ENCODE peak calls at places on chromosomes 5 and 9, in four cellular contexts. One of them, this sample, is unnamed.

GRCh38 chr9:121884057-121884512 is 209.0 kb downstream of the TTLL11 start:
- DNase-seq in AG09309: no peak
- DNase-seq in BE2C: no peak
- DNase-seq in omental fat pad: no peak
- DNase-seq in this sample: no peak

GRCh38 chr5:124468671-124469411 is 277.6 kb downstream of the ZNF608 start:
- DNase-seq in AG09309: no peak
- DNase-seq in BE2C: no peak
- DNase-seq in omental fat pad: no peak
- DNase-seq in this sample: no peak

GRCh38 chr5:169742773-169743296 is 105.8 kb downstream of the DOCK2 start:
- DNase-seq in AG09309: peak
- DNase-seq in BE2C: no peak
- DNase-seq in omental fat pad: no peak
- DNase-seq in this sample: no peak

GRCh38 chr5:122683631-122684030 is 91.2 kb upstream of the SNX2 start:
- DNase-seq in AG09309: no peak
- DNase-seq in BE2C: no peak
- DNase-seq in omental fat pad: no peak
- DNase-seq in this sample: no peak

GRCh38 chr9:19162956-19163355 is 35.7 kb upstream of the PLIN2 start:
- DNase-seq in AG09309: no peak
- DNase-seq in BE2C: no peak
- DNase-seq in omental fat pad: no peak
- DNase-seq in this sample: no peak

GRCh38 chr5:43602456-43602817 is 543 bp upstream of the NNT start:
- DNase-seq in AG09309: peak
- DNase-seq in BE2C: peak
- DNase-seq in omental fat pad: no peak
- DNase-seq in this sample: no peak

GRCh38 chr9:115941561-115942315 is 211.9 kb upstream of the PAPPA start:
- DNase-seq in AG09309: no peak
- DNase-seq in BE2C: no peak
- DNase-seq in omental fat pad: no peak
- DNase-seq in this sample: no peak

GRCh38 chr9:137267933-137268355 is 9.6 kb upstream of the TOR4A start:
- DNase-seq in AG09309: no peak
- DNase-seq in BE2C: no peak
- DNase-seq in omental fat pad: no peak
- DNase-seq in this sample: no peak

GRCh38 chr5:20610650-20611049 is 622.6 kb upstream of the CDH18 start:
- DNase-seq in AG09309: no peak
- DNase-seq in BE2C: no peak
- DNase-seq in omental fat pad: no peak
- DNase-seq in this sample: no peak

GRCh38 chr9:81613002-81613750 is 76.2 kb downstream of the TLE1 start:
- DNase-seq in AG09309: peak
- DNase-seq in BE2C: peak
- DNase-seq in omental fat pad: no peak
- DNase-seq in this sample: no peak

GRCh38 chr5:31921852-31922305 is 252.2 kb downstream of the GOLPH3 start:
- DNase-seq in AG09309: no peak
- DNase-seq in BE2C: no peak
- DNase-seq in omental fat pad: no peak
- DNase-seq in this sample: no peak

GRCh38 chr9:93958875-93959682 is 3.9 kb upstream of the BARX1 start:
- DNase-seq in AG09309: no peak
- DNase-seq in BE2C: no peak
- DNase-seq in omental fat pad: no peak
- DNase-seq in this sample: peak

GRCh38 chr5:44860267-44860666 is 51.5 kb downstream of the MRPS30 start:
- DNase-seq in AG09309: no peak
- DNase-seq in BE2C: no peak
- DNase-seq in omental fat pad: no peak
- DNase-seq in this sample: no peak

GRCh38 chr5:28766565-28767158 is 1728.3 kb upstream of the CDH9 start:
- DNase-seq in AG09309: peak
- DNase-seq in BE2C: peak
- DNase-seq in omental fat pad: no peak
- DNase-seq in this sample: no peak

GRCh38 chr5:58294598-58295298 is 165.1 kb downstream of the PLK2 start:
- DNase-seq in AG09309: no peak
- DNase-seq in BE2C: no peak
- DNase-seq in omental fat pad: no peak
- DNase-seq in this sample: no peak

GRCh38 chr9:116124472-116125040 is 29.0 kb upstream of the PAPPA start:
- DNase-seq in AG09309: no peak
- DNase-seq in BE2C: no peak
- DNase-seq in omental fat pad: no peak
- DNase-seq in this sample: no peak

GRCh38 chr5:102762095-102762534 is 7.0 kb downstream of the PAM start:
- DNase-seq in AG09309: no peak
- DNase-seq in BE2C: no peak
- DNase-seq in omental fat pad: no peak
- DNase-seq in this sample: no peak

GRCh38 chr9:84862786-84863185 is 193.3 kb downstream of the NTRK2 start:
- DNase-seq in AG09309: no peak
- DNase-seq in BE2C: no peak
- DNase-seq in omental fat pad: no peak
- DNase-seq in this sample: no peak

GRCh38 chr5:101829255-101829654 is 466.8 kb downstream of the SLCO4C1 start:
- DNase-seq in AG09309: no peak
- DNase-seq in BE2C: no peak
- DNase-seq in omental fat pad: no peak
- DNase-seq in this sample: no peak

GRCh38 chr5:80170117-80170535 is 85.7 kb downstream of the SERINC5 start:
- DNase-seq in AG09309: no peak
- DNase-seq in BE2C: peak
- DNase-seq in omental fat pad: no peak
- DNase-seq in this sample: no peak

GRCh38 chr5:40939753-40940152 is 30.5 kb downstream of the C7 start:
- DNase-seq in AG09309: no peak
- DNase-seq in BE2C: no peak
- DNase-seq in omental fat pad: no peak
- DNase-seq in this sample: no peak

GRCh38 chr9:106528158-106528557 is 334.8 kb upstream of the ZNF462 start:
- DNase-seq in AG09309: no peak
- DNase-seq in BE2C: no peak
- DNase-seq in omental fat pad: no peak
- DNase-seq in this sample: no peak

GRCh38 chr9:130680836-130681768 is 12.5 kb upstream of the EXOSC2 start:
- DNase-seq in AG09309: peak
- DNase-seq in BE2C: peak
- DNase-seq in omental fat pad: peak
- DNase-seq in this sample: peak

GRCh38 chr9:89887286-89887685 is 282.5 kb downstream of the GADD45G start:
- DNase-seq in AG09309: no peak
- DNase-seq in BE2C: no peak
- DNase-seq in omental fat pad: no peak
- DNase-seq in this sample: no peak

GRCh38 chr5:132411382-132411925 is 41.9 kb downstream of the SLC22A5 start:
- DNase-seq in AG09309: no peak
- DNase-seq in BE2C: no peak
- DNase-seq in omental fat pad: no peak
- DNase-seq in this sample: no peak

GRCh38 chr5:111781200-111781599 is 24.2 kb upstream of the NREP start:
- DNase-seq in AG09309: no peak
- DNase-seq in BE2C: peak
- DNase-seq in omental fat pad: no peak
- DNase-seq in this sample: no peak

GRCh38 chr5:134142088-134142487 is 27.6 kb downstream of the TCF7 start:
- DNase-seq in AG09309: no peak
- DNase-seq in BE2C: no peak
- DNase-seq in omental fat pad: no peak
- DNase-seq in this sample: peak

GRCh38 chr5:83927140-83927733 is 206.6 kb upstream of the HAPLN1 start:
- DNase-seq in AG09309: no peak
- DNase-seq in BE2C: peak
- DNase-seq in omental fat pad: peak
- DNase-seq in this sample: no peak

GRCh38 chr9:36136894-36137391 is 410 bp downstream of the GLIPR2 start:
- DNase-seq in AG09309: no peak
- DNase-seq in BE2C: peak
- DNase-seq in omental fat pad: no peak
- DNase-seq in this sample: no peak

GRCh38 chr9:70392850-70393249 is 21.6 kb downstream of the KLF9 start:
- DNase-seq in AG09309: no peak
- DNase-seq in BE2C: no peak
- DNase-seq in omental fat pad: no peak
- DNase-seq in this sample: no peak

GRCh38 chr9:70389188-70389587 is 25.3 kb downstream of the KLF9 start:
- DNase-seq in AG09309: no peak
- DNase-seq in BE2C: no peak
- DNase-seq in omental fat pad: no peak
- DNase-seq in this sample: no peak

GRCh38 chr9:70389642-70390266 is 24.7 kb downstream of the KLF9 start:
- DNase-seq in AG09309: no peak
- DNase-seq in BE2C: no peak
- DNase-seq in omental fat pad: no peak
- DNase-seq in this sample: no peak

GRCh38 chr9:70390922-70391321 is 23.5 kb downstream of the KLF9 start:
- DNase-seq in AG09309: no peak
- DNase-seq in BE2C: no peak
- DNase-seq in omental fat pad: no peak
- DNase-seq in this sample: no peak

GRCh38 chr9:70392189-70392588 is 22.3 kb downstream of the KLF9 start:
- DNase-seq in AG09309: no peak
- DNase-seq in BE2C: peak
- DNase-seq in omental fat pad: no peak
- DNase-seq in this sample: no peak
- TF ChIP-seq CTCF in AG09309: peak
- TF ChIP-seq CTCF in BE2C: peak
- TF ChIP-seq CTCF in omental fat pad: no peak
- TF ChIP-seq CTCF in this sample: no peak

GRCh38 chr5:33594006-33594405 is 153.2 kb downstream of the TARS1 start:
- DNase-seq in AG09309: no peak
- DNase-seq in BE2C: no peak
- DNase-seq in omental fat pad: no peak
- DNase-seq in this sample: no peak

GRCh38 chr5:33592245-33592644 is 151.5 kb downstream of the TARS1 start:
- DNase-seq in AG09309: no peak
- DNase-seq in BE2C: no peak
- DNase-seq in omental fat pad: no peak
- DNase-seq in this sample: no peak

GRCh38 chr5:33595303-33595702 is 154.5 kb downstream of the TARS1 start:
- DNase-seq in AG09309: no peak
- DNase-seq in BE2C: no peak
- DNase-seq in omental fat pad: no peak
- DNase-seq in this sample: no peak
- TF ChIP-seq CTCF in AG09309: no peak
- TF ChIP-seq CTCF in BE2C: no peak
- TF ChIP-seq CTCF in omental fat pad: no peak
- TF ChIP-seq CTCF in this sample: no peak

DNA sequence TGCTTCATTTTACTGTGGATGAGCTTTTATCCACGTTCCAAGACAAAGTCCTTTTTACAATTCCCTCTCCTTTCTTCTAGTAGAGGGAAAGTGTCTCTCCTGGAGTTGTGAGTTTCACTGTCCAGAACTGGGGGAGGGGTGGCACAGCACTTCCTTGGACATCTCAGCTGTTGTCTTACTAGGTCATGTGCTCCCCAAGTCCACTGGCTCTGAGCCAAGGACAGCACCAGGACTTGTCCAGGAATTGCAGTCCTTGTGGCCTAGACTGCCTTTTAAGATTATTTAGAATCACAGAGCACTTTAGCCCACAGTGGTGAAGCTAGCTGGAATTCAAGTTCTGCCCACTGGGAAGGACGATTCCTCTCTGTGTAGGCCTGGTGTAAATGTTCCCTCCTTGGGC is 700.2 kb upstream of the PTPRD start:
- DNase-seq in AG09309: no peak
- DNase-seq in BE2C: no peak
- DNase-seq in omental fat pad: no peak
- DNase-seq in this sample: no peak
- TF ChIP-seq CTCF in AG09309: no peak
- TF ChIP-seq CTCF in BE2C: no peak
- TF ChIP-seq CTCF in omental fat pad: no peak
- TF ChIP-seq CTCF in this sample: no peak

GRCh38 chr9:108698801-108699200 is 157.0 kb downstream of the ACTL7B start:
- DNase-seq in AG09309: no peak
- DNase-seq in BE2C: no peak
- DNase-seq in omental fat pad: no peak
- DNase-seq in this sample: no peak

GRCh38 chr9:108694191-108694590 is 161.6 kb downstream of the ACTL7B start:
- DNase-seq in AG09309: no peak
- DNase-seq in BE2C: no peak
- DNase-seq in omental fat pad: no peak
- DNase-seq in this sample: no peak

GRCh38 chr9:108691614-108692013 is 164.2 kb downstream of the ACTL7B start:
- DNase-seq in AG09309: no peak
- DNase-seq in BE2C: no peak
- DNase-seq in omental fat pad: no peak
- DNase-seq in this sample: no peak

GRCh38 chr9:108696156-108696555 is 159.6 kb downstream of the ACTL7B start:
- DNase-seq in AG09309: no peak
- DNase-seq in BE2C: no peak
- DNase-seq in omental fat pad: no peak
- DNase-seq in this sample: no peak
- TF ChIP-seq CTCF in AG09309: no peak
- TF ChIP-seq CTCF in BE2C: no peak
- TF ChIP-seq CTCF in omental fat pad: no peak
- TF ChIP-seq CTCF in this sample: no peak

This sample was measured in activated B cell treated with CpG ODN at 0.5 μM for 24 hours.